ENCODE peak calls at places on chromosomes 1 and 21, in ten cellular contexts. K is iris pigment epithelial cell; J is cardiac fibroblast; C is activated CD8-positive, alpha-beta memory T cell treated with anti-CD3 and anti-CD28 coated beads for 4 hours; B is HTR-8/SVneo; I is breast epithelium; Q is GDM1; F is WERI-Rb-1; N is NAMALWA; Y is CD8-positive, alpha-beta T cell. U is an unnamed sample.

GRCh38 chr1:206725053-206725963 is 40.6 kb downstream of the MAPKAPK2 start:
- DNase-seq in K (peak), J (peak), C (no peak), B (peak), I (no peak), Q (no peak), F (peak), N (peak), Y (peak), U (peak)

GRCh38 chr21:43645414-43645891 is 13.8 kb downstream of the HSF2BP start:
- DNase-seq in K (peak), J (peak), C (no peak), B (peak), I (no peak), Q (peak), F (peak), N (peak), Y (peak), U (peak)

GRCh38 chr21:25639167-25639921 is at the start of gene JAM2:
- DNase-seq in K (peak), J (no peak), C (peak), B (peak), I (no peak), Q (peak), F (peak), N (peak), Y (peak), U (no peak)

GRCh38 chr1:63038586-63038985 is 254.7 kb downstream of the ATG4C start:
- DNase-seq in K (no peak), J (no peak), C (no peak), B (no peak), I (no peak), Q (no peak), F (no peak), N (no peak), Y (no peak), U (no peak)

GRCh38 chr1:10529096-10529495 is 54.3 kb downstream of the PEX14 start:
- DNase-seq in K (no peak), J (no peak), C (no peak), B (no peak), I (no peak), Q (no peak), F (no peak), N (no peak), Y (no peak), U (no peak)

GRCh38 chr1:48077860-48078259 is 80.7 kb upstream of the TRABD2B start:
- DNase-seq in K (no peak), J (no peak), C (no peak), B (no peak), I (no peak), Q (no peak), F (no peak), N (no peak), Y (no peak), U (no peak)

GRCh38 chr1:44135896-44136295 is 5.5 kb downstream of the KLF18 start:
- DNase-seq in K (no peak), J (no peak), C (no peak), B (no peak), I (no peak), Q (no peak), F (no peak), N (no peak), Y (no peak), U (no peak)

GRCh38 chr1:61782771-61783170 is 40.5 kb downstream of the PATJ start:
- DNase-seq in K (no peak), J (no peak), C (peak), B (no peak), I (no peak), Q (no peak), F (no peak), N (no peak), Y (peak), U (no peak)

GRCh38 chr1:229855999-229856650 is 210.9 kb upstream of the GALNT2 start:
- DNase-seq in K (no peak), J (no peak), C (no peak), B (no peak), I (no peak), Q (no peak), F (no peak), N (peak), Y (no peak), U (peak)

GRCh38 chr1:201563941-201564340 is 25.0 kb downstream of the NAV1 start:
- DNase-seq in K (no peak), J (no peak), C (no peak), B (no peak), I (no peak), Q (no peak), F (no peak), N (no peak), Y (no peak), U (no peak)

GRCh38 chr1:67560580-67561285 is 124.3 kb upstream of the GADD45A start:
- DNase-seq in K (peak), J (no peak), C (no peak), B (no peak), I (no peak), Q (no peak), F (no peak), N (no peak), Y (no peak), U (peak)

GRCh38 chr1:222243902-222244301 is 304.0 kb downstream of the HHIPL2 start:
- DNase-seq in K (no peak), J (peak), C (no peak), B (no peak), I (no peak), Q (no peak), F (no peak), N (no peak), Y (no peak), U (no peak)

GRCh38 chr1:90926971-90927370 is 94.9 kb downstream of the ZNF644 start:
- DNase-seq in K (no peak), J (no peak), C (no peak), B (no peak), I (no peak), Q (no peak), F (no peak), N (no peak), Y (no peak), U (no peak)

GRCh38 chr1:240765732-240766363 is 153.9 kb upstream of the GREM2 start:
- DNase-seq in K (peak), J (peak), C (no peak), B (peak), I (no peak), Q (no peak), F (no peak), N (no peak), Y (no peak), U (no peak)